ENCODE peak calls at places on chromosomes 1 and 21, in eight cellular contexts. P, G, H, O, K, N, X and C are unnamed samples.

GRCh38 chr1:236419502-236419901 is 25.4 kb downstream of the EDARADD start:
- DNase-seq in K (no peak), H (no peak), X (no peak), O (no peak), N (no peak), P (no peak), G (no peak), C (no peak)

GRCh38 chr1:234683127-234683855 is 73.3 kb upstream of the IRF2BP2 start:
- DNase-seq in P (no peak), H (no peak), G (no peak), O (no peak), K (no peak), N (no peak), X (no peak), C (no peak)

GRCh38 chr1:47477595-47478080 is 39.8 kb downstream of the FOXD2 start:
- DNase-seq in X (no peak), O (peak), G (no peak), K (no peak), P (peak), N (no peak), H (no peak), C (peak)

GRCh38 chr1:63949965-63950364 is 176.1 kb downstream of the ROR1 start:
- DNase-seq in O (no peak), G (no peak), X (no peak), N (no peak), H (no peak), K (no peak), P (no peak), C (no peak)

GRCh38 chr21:36104306-36105300 is 30.3 kb upstream of the CBR3 start:
- DNase-seq in N (peak), G (peak), K (no peak), H (peak), O (no peak), X (peak), P (peak), C (peak)

GRCh38 chr1:38064232-38064903 is 17.8 kb upstream of the POU3F1 start:
- DNase-seq in X (peak), K (peak), O (peak), H (no peak), N (no peak), P (no peak), G (peak), C (peak)

GRCh38 chr1:63112155-63112914 is 210.0 kb upstream of the FOXD3 start:
- DNase-seq in N (peak), P (peak), G (peak), H (no peak), K (peak), X (peak), O (peak), C (peak)

GRCh38 chr21:43323244-43324005 is 103.5 kb downstream of the SIK1 start:
- DNase-seq in P (no peak), N (peak), X (no peak), K (no peak), O (no peak), G (peak), H (no peak), C (no peak)

GRCh38 chr1:228794173-228794572 is 58.9 kb downstream of the RHOU start:
- DNase-seq in O (no peak), K (no peak), N (no peak), X (peak), G (peak), P (no peak), H (no peak), C (no peak)

GRCh38 chr21:43697758-43698643 is 20.9 kb upstream of the PDXK start:
- DNase-seq in X (peak), P (no peak), G (no peak), O (no peak), H (peak), N (no peak), K (no peak), C (peak)